ENCODE peak calls at places on chromosome 5, in six cellular contexts. H is NT2/D1; R is hepatocyte; J is CD8-positive, alpha-beta T cell; X is stomach; F is CD4-positive, CD25-positive, alpha-beta regulatory T cell. P is an unnamed sample.

GRCh38 chr5:83151821-83152220 is 74.5 kb downstream of the XRCC4 start:
- DNase-seq in F (no peak), R (no peak), X (no peak), H (no peak), J (no peak), P (no peak)

GRCh38 chr5:33588654-33589372 is 148.0 kb downstream of the TARS1 start:
- DNase-seq in X (peak; percentile 37), H (peak; percentile 18), R (peak; percentile 25), F (no peak), J (peak; percentile 50), P (peak; percentile 58)

GRCh38 chr5:66739923-66740322 is 143.7 kb downstream of the MAST4 start:
- DNase-seq in R (no peak), F (no peak), J (no peak), X (no peak), H (no peak), P (no peak)

GRCh38 chr5:118044169-118044568 is 944.2 kb downstream of the DTWD2 start:
- DNase-seq in H (no peak), R (no peak), F (no peak), J (no peak), X (no peak), P (no peak)

GRCh38 chr5:115457985-115458384 is 86.6 kb downstream of the FEM1C start:
- DNase-seq in H (no peak), F (no peak), R (peak; percentile 44), J (no peak), X (peak; percentile 49), P (no peak)

GRCh38 chr5:72857396-72857795 is 40.9 kb downstream of the TNPO1 start:
- DNase-seq in X (no peak), F (no peak), R (no peak), H (no peak), J (no peak), P (no peak)

GRCh38 chr5:162174358-162174757 is 106.8 kb downstream of the GABRG2 start:
- DNase-seq in F (no peak), J (no peak), X (no peak), R (no peak), H (no peak), P (no peak)

GRCh38 chr5:125196479-125197183 is 450.2 kb upstream of the ZNF608 start:
- DNase-seq in F (no peak), R (no peak), X (no peak), J (no peak), H (no peak), P (peak; percentile 22)

GRCh38 chr5:108788142-108788541 is 40.4 kb downstream of the FER start:
- DNase-seq in R (no peak), X (peak; percentile 83), F (no peak), J (no peak), H (no peak), P (peak; percentile 83)

GRCh38 chr5:158135682-158136176 is 276.8 kb upstream of the CLINT1 start:
- DNase-seq in J (no peak), R (no peak), X (no peak), H (peak; percentile 86), F (no peak), P (no peak)

GRCh38 chr5:158857376-158857775 is 242.3 kb downstream of the EBF1 start:
- DNase-seq in F (no peak), R (no peak), H (no peak), J (no peak), X (no peak), P (no peak)

GRCh38 chr5:1415626-1416360 is 29.4 kb downstream of the SLC6A3 start:
- DNase-seq in R (no peak), X (no peak), H (no peak), F (no peak), J (no peak), P (no peak)

GRCh38 chr5:177378884-177379883 is 5.0 kb upstream of the SLC34A1 start:
- DNase-seq in H (no peak), R (peak; percentile 83), F (no peak), J (no peak), X (no peak), P (no peak)

GRCh38 chr5:133245191-133246052 is 193.6 kb downstream of the HSPA4 start:
- DNase-seq in F (no peak), H (peak; percentile 9), X (no peak), R (peak; percentile 44), J (no peak), P (peak; percentile 52)

GRCh38 chr5:3597002-3597726 is 1.5 kb downstream of the IRX1 start:
- DNase-seq in J (no peak), X (no peak), R (no peak), H (no peak), F (no peak), P (no peak)

GRCh38 chr5:153632748-153633290 is 142.3 kb downstream of the GRIA1 start:
- DNase-seq in J (no peak), X (no peak), R (no peak), H (no peak), F (no peak), P (no peak)

GRCh38 chr5:453725-454481 is 10.9 kb downstream of the EXOC3 start:
- DNase-seq in X (no peak), F (no peak), J (no peak), H (no peak), R (no peak), P (no peak)

GRCh38 chr5:141664733-141665461 is 13.7 kb upstream of the FCHSD1 start:
- DNase-seq in X (peak; percentile 91), H (no peak), R (peak; percentile 80), J (peak; percentile 88), F (peak; percentile 67), P (peak; percentile 81)

GRCh38 chr5:7754997-7755596 is 95.8 kb downstream of the CFAP90 start:
- DNase-seq in F (no peak), J (no peak), R (peak; percentile 83), H (peak; percentile 42), X (peak; percentile 76), P (peak; percentile 76)

GRCh38 chr5:42949348-42950090 is 90.6 kb downstream of the ANXA2R start:
- DNase-seq in R (no peak), H (no peak), X (peak; percentile 58), J (peak; percentile 76), F (peak; percentile 69), P (peak; percentile 68)

GRCh38 chr5:42950091-42950465 is 90.0 kb downstream of the ANXA2R start:
- DNase-seq in X (no peak), F (no peak), R (no peak), H (no peak), J (no peak), P (no peak)

GRCh38 chr5:42950466-42951168 is 89.5 kb downstream of the ANXA2R start:
- DNase-seq in J (peak; percentile 76), R (no peak), F (peak; percentile 54), X (peak; percentile 74), H (peak; percentile 48), P (no peak)

GRCh38 chr5:42951169-42951846 is 88.8 kb downstream of the ANXA2R start:
- DNase-seq in J (peak; percentile 83), F (peak; percentile 85), R (no peak), H (no peak), X (peak; percentile 32), P (no peak)

DNA sequence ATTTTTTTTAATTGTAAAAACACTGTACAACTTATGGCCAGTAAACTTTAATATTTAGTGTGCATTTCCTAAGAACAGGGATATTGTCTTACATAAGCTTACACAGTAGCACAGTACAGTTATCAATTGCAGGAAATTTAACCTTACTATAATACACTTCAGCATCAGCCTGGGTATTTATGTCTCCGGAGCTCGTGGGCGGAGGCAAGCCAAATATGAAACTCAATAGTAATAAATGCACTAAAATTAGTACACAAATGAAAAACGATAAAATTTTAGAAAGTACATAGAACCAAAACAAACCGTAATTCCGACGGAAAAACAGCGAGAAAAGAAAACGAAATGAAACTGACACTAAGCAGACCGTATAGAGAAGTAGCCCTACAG is 91.2 kb downstream of the ANXA2R start:
- DNase-seq in J (no peak), X (no peak), F (no peak), R (no peak), H (no peak), P (no peak)
- H3K4me3 ChIP-seq in J (peak overlapping the region; percentile 72), X (peak overlapping the region; percentile 55), F (peak overlapping the region; percentile 88), R (no peak overlapping the region), H (no peak overlapping the region), P (no peak overlapping the region)

GRCh38 chr5:140007311-140007710 is 35.8 kb downstream of the NRG2 start:
- DNase-seq in R (no peak), X (no peak), J (no peak), H (no peak), F (no peak), P (no peak)

GRCh38 chr5:140005145-140005591 is 37.9 kb downstream of the NRG2 start:
- DNase-seq in F (no peak), R (no peak), H (no peak), X (no peak), J (no peak), P (no peak)

GRCh38 chr5:140000332-140000731 is 42.8 kb downstream of the NRG2 start:
- DNase-seq in R (no peak), H (no peak), F (no peak), J (no peak), X (no peak), P (peak; percentile 21)

GRCh38 chr5:140003519-140003918 is 39.6 kb downstream of the NRG2 start:
- DNase-seq in F (no peak), R (no peak), X (no peak), H (no peak), J (no peak), P (no peak)

DNA sequence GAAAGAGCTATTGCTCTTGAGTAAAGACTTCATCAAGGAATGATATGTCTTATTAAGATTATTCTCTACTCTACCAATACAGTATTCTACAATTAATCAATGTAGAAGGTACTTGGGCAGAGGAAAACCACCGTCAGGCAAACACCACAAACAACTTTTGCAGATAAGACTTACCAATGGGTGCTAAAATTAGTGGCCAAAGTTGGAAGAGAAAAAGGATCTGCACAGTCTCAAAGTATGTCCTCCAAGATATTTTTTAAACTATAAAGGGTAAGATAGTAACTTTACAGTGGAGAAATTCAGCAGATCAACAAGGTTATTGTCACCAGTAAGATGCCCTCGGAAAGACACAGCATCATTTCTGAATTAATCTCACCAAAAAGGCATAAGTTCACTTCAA is 38.9 kb downstream of the NRG2 start:
- DNase-seq in R (no peak), F (no peak), H (no peak), X (no peak), J (no peak), P (no peak)
- H3K27me3 ChIP-seq in R (peaks cover 51% of the 10 kb centered on the region), F (peaks cover 21% of the 10 kb centered on the region), H (peaks cover 13% of the 10 kb centered on the region), X (no peaks in the 10 kb centered on the region), J (no peaks in the 10 kb centered on the region), P (no peaks in the 10 kb centered on the region)

GRCh38 chr5:56838409-56839039 is 23.2 kb downstream of the MAP3K1 start:
- DNase-seq in J (no peak), F (peak; percentile 69), R (peak; percentile 47), H (no peak), X (no peak), P (no peak)
- H3K4me3 ChIP-seq in J (no peak overlapping the region), F (peak overlapping the region; percentile 71), R (no peak overlapping the region), H (no peak overlapping the region), X (peak overlapping the region; percentile 14), P (peak overlapping the region; percentile 13)

GRCh38 chr5:77639624-77640023 is 1.1 kb upstream of the OTP start:
- DNase-seq in F (no peak), X (no peak), R (no peak), H (no peak), J (no peak), P (no peak)

GRCh38 chr5:77641963-77642589 is 3.6 kb upstream of the OTP start:
- DNase-seq in R (no peak), F (no peak), J (no peak), H (no peak), X (no peak), P (no peak)

GRCh38 chr5:77638763-77639451 is 394 bp upstream of the OTP start:
- DNase-seq in H (peak; percentile 72), R (peak; percentile 52), F (no peak), X (no peak), J (no peak), P (peak; percentile 69)

GRCh38 chr5:77641397-77641943 is 3.0 kb upstream of the OTP start:
- DNase-seq in H (no peak), R (no peak), F (no peak), J (no peak), X (no peak), P (no peak)

GRCh38 chr5:77640577-77641396 is 2.3 kb upstream of the OTP start:
- DNase-seq in F (no peak), J (no peak), X (no peak), H (no peak), R (no peak), P (no peak)
- H3K27me3 ChIP-seq in F (peaks cover 67% of the 10 kb centered on the region), J (peaks cover 88% of the 10 kb centered on the region), X (peaks cover 54% of the 10 kb centered on the region), H (peaks cover 98% of the 10 kb centered on the region), R (peaks cover 97% of the 10 kb centered on the region), P (peaks cover 98% of the 10 kb centered on the region)